ENCODE peak calls at places on chromosome 22, in eight cellular contexts. Z is effector memory CD4-positive, alpha-beta T cell; K is ovary; Y is upper lobe of right lung; J is CD8-positive, alpha-beta memory T cell; O is prostate gland; C is CD8-positive, alpha-beta T cell; L is IMR-90. P is an unnamed sample. For H3K4me1, the result is how much of the 10 kb centered on the place peaks cover.

GRCh38 chr22:50687829-50688228 is 15.2 kb downstream of the SHANK3 start:
- DNase-seq in K (peak), O (no peak), Z (no peak), Y (no peak), J (no peak), L (no peak), C (no peak), P (no peak)

GRCh38 chr22:22815397-22816170 is 72.0 kb upstream of the IGLL5 start:
- DNase-seq in O (no peak), Z (no peak), K (no peak), Y (no peak), J (no peak), L (no peak), C (no peak), P (no peak)

GRCh38 chr22:16917144-16918003 is 90.6 kb downstream of the GAB4 start:
- DNase-seq in C (peak), O (peak), Y (peak), Z (no peak), J (peak), L (peak), K (peak), P (peak)

GRCh38 chr22:44664149-44664548 is 37.9 kb upstream of the PRR5 start:
- DNase-seq in Y (no peak), J (peak), O (no peak), C (peak), Z (peak), K (no peak), L (peak), P (peak)

GRCh38 chr22:30878516-30879365 is 89.8 kb downstream of the MORC2 start:
- DNase-seq in O (no peak), J (no peak), C (no peak), Z (no peak), L (no peak), K (no peak), Y (peak), P (no peak)

GRCh38 chr22:40387758-40388157 is 17.4 kb downstream of the SGSM3 start:
- DNase-seq in K (no peak), O (peak), Z (no peak), J (no peak), C (no peak), Y (no peak), L (no peak), P (no peak)

GRCh38 chr22:45064313-45065268 is 54.8 kb upstream of the PHF21B start:
- DNase-seq in Z (no peak), C (peak), O (no peak), Y (no peak), J (no peak), K (no peak), L (peak), P (no peak)

GRCh38 chr22:17984114-17984513 is 40.2 kb downstream of the MICAL3 start:
- DNase-seq in J (no peak), K (no peak), L (no peak), C (no peak), O (no peak), Z (no peak), Y (no peak), P (no peak)

GRCh38 chr22:30871391-30872281 is 96.9 kb downstream of the MORC2 start:
- DNase-seq in O (no peak), L (no peak), C (no peak), J (no peak), Y (peak), Z (no peak), K (peak), P (no peak)

GRCh38 chr22:44537016-44537936 is 39.2 kb upstream of the RTL6 start:
- DNase-seq in Z (no peak), Y (peak), J (no peak), L (no peak), O (no peak), K (no peak), C (no peak), P (no peak)

GRCh38 chr22:34736081-34736480 is 329.9 kb upstream of the ISX start:
- DNase-seq in K (no peak), Z (no peak), C (no peak), L (no peak), Y (no peak), O (no peak), J (no peak), P (no peak)

GRCh38 chr22:22604326-22605073 is 39.9 kb upstream of the GGTLC2 start:
- DNase-seq in O (no peak), J (no peak), Z (no peak), Y (no peak), K (no peak), L (no peak), C (no peak), P (no peak)

GRCh38 chr22:17086301-17086700 is 1.5 kb downstream of the IL17RA start:
- DNase-seq in Z (no peak), L (no peak), Y (peak), C (no peak), J (peak), K (no peak), O (no peak), P (no peak)

GRCh38 chr22:49667236-49667635 is 160.4 kb downstream of the BRD1 start:
- DNase-seq in Z (no peak), L (no peak), C (no peak), J (peak), O (no peak), Y (peak), K (no peak), P (no peak)

GRCh38 chr22:44182591-44183588 is 2.2 kb downstream of the PARVG start:
- DNase-seq in K (no peak), O (no peak), L (no peak), C (peak), Z (peak), Y (peak), J (peak), P (peak)

GRCh38 chr22:32202539-32203180 is 2.2 kb downstream of the RFPL2 start:
- DNase-seq in C (no peak), J (no peak), Z (no peak), O (peak), Y (peak), K (no peak), L (peak), P (peak)

GRCh38 chr22:22614065-22614464 is 30.3 kb upstream of the GGTLC2 start:
- DNase-seq in J (no peak), K (no peak), C (no peak), L (no peak), Y (no peak), Z (no peak), O (no peak), P (no peak)

GRCh38 chr22:20259336-20259705 is 8.8 kb downstream of the RTN4R start:
- DNase-seq in Z (no peak), O (no peak), K (no peak), L (no peak), C (no peak), Y (no peak), J (no peak), P (no peak)

GRCh38 chr22:26443901-26444300 is 14.8 kb downstream of the ASPHD2 start:
- DNase-seq in L (no peak), Z (no peak), J (no peak), Y (no peak), K (no peak), O (no peak), C (no peak), P (no peak)

GRCh38 chr22:29992341-29993275 is 87.7 kb upstream of the HORMAD2 start:
- DNase-seq in O (peak), J (no peak), C (no peak), Z (no peak), K (no peak), Y (no peak), L (peak), P (no peak)

GRCh38 chr22:33329398-33329797 is 271.2 kb upstream of the SYN3 start:
- DNase-seq in K (no peak), O (no peak), Y (no peak), C (no peak), Z (no peak), L (no peak), J (no peak), P (no peak)

GRCh38 chr22:33330534-33330933 is 272.4 kb upstream of the SYN3 start:
- DNase-seq in Y (no peak), L (no peak), K (no peak), J (no peak), O (no peak), Z (no peak), C (no peak), P (no peak)

GRCh38 chr22:33331017-33331416 is 272.8 kb upstream of the SYN3 start:
- DNase-seq in Z (no peak), J (no peak), C (no peak), K (no peak), O (no peak), Y (no peak), L (no peak), P (no peak)

GRCh38 chr22:33335611-33336279 is 277.6 kb upstream of the SYN3 start:
- DNase-seq in C (no peak), J (no peak), O (no peak), L (no peak), Y (no peak), Z (no peak), K (no peak), P (no peak)

GRCh38 chr22:33332538-33332937 is 274.4 kb upstream of the SYN3 start:
- DNase-seq in C (no peak), J (no peak), Y (no peak), Z (no peak), L (no peak), O (no peak), K (no peak), P (no peak)
- H3K4me1 ChIP-seq in C (under half), J (under half), Y (under half), Z (under half), L (under half), O (under half), K (under half), P (under half)

GRCh38 chr22:39147335-39148023 is 5.0 kb downstream of the CBX7 start:
- DNase-seq in Y (peak), O (no peak), L (no peak), K (no peak), C (no peak), Z (no peak), J (no peak), P (no peak)

GRCh38 chr22:39146256-39147101 is 6.0 kb downstream of the CBX7 start:
- DNase-seq in Z (no peak), Y (peak), O (no peak), L (no peak), C (no peak), J (no peak), K (no peak), P (no peak)

GRCh38 chr22:39149915-39150847 is 2.3 kb downstream of the CBX7 start:
- DNase-seq in J (no peak), Y (peak), C (no peak), O (no peak), K (peak), L (no peak), Z (no peak), P (no peak)

GRCh38 chr22:39148727-39149535 is 3.5 kb downstream of the CBX7 start:
- DNase-seq in C (peak), O (no peak), L (no peak), J (peak), Z (peak), Y (peak), K (peak), P (peak)

GRCh38 chr22:39148024-39148726 is 4.3 kb downstream of the CBX7 start:
- DNase-seq in Z (no peak), O (no peak), K (no peak), L (no peak), J (no peak), Y (peak), C (no peak), P (no peak)
- H3K27ac ChIP-seq in Z (peak), O (peak), K (peak), L (no peak), J (peak), Y (peak), C (peak), P (peak)

DNA sequence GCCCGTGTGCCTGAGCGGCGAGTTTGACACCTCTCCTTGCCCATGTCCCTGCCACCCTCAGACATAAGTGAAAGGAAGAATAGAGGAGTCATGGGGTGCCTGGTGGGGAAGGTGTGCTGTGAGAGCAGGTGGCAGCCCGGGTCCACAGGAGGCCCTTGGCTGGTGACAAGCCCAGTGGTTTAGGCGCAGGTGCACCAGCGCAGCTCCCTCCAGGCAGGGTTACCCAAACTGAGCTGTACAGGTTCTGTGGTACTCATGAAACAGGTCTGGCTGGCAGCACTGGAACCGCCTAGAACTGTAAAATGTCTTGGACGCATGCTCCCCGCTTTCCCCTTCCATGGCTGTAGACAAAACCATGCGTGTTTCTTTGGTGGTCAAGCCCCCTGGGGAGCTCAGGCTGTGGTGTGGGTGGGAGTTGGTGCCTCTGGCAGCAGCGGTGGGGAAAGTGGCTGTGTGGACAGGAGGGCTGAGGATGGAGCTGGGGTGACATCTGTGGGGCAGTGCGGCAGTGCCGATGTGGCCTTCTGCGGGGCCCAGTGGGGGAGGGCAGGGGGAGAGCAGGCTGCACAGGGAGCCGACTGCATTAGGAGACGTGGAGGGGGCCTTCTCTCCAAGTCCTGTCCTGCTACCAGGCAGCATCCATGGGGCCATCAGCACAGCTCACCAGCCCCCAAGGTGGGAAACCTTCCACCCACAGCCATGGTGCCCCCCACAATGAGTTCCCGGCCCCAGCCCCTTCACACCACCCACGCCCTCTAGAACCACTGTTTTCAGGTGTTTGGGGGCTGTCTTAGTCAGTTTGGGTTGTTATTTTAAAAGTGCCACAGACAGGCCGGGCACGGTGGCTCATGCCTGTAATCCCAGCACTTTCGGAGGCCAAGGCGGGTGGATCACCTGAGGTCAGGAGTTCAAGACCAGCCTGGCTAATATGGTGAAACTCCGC is 5.6 kb upstream of the GTSE1 start:
- DNase-seq in J (no peak), Y (no peak), O (no peak), Z (no peak), C (no peak), L (no peak), K (no peak), P (no peak)
- H3K4me3 ChIP-seq in J (no peak), Y (no peak), O (no peak), Z (no peak), C (no peak), L (no peak), K (no peak), P (no peak)

GRCh38 chr22:42439821-42440674 is 7.8 kb upstream of the NFAM1 start:
- DNase-seq in J (no peak), K (peak), Y (peak), O (no peak), L (peak), C (no peak), Z (no peak), P (no peak)
- H3K4me1 ChIP-seq in J (under half), K (under half), Y (under half), O (under half), L (under half), C (under half), Z (under half), P (under half)

DNA sequence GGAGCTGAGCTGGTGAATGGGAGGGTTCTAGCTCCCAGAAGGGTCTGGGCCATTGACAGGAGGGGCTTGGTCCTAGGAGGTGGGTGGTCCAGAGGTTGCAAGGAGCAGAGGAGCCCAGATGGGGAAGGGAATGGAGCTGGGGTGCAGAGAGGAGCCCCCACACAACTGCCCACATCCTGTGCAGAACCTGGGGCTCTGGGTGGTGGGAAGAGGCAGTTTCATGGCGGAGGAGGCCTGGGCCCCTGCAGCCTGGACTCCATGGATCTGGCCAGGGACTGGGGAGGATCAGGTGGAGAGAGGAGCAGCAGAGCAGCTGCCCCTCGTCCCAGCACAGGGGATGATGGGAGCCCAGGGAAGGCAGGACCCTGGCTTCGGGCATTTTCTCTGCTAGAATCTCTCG is 963 bp upstream of the ADORA2A start:
- DNase-seq in Z (no peak), L (no peak), O (no peak), C (no peak), Y (no peak), J (no peak), K (no peak), P (no peak)
- H3K27ac ChIP-seq in Z (peak), L (no peak), O (no peak), C (peak), Y (peak), J (peak), K (no peak), P (no peak)

GRCh38 chr22:21567456-21568206 is at the start of gene UBE2L3:
- DNase-seq in Z (peak), K (peak), Y (peak), L (peak), C (peak), J (peak), O (peak), P (peak)

GRCh38 chr22:21569459-21570161 is 2.1 kb downstream of the UBE2L3 start:
- DNase-seq in Y (no peak), J (no peak), K (no peak), Z (no peak), O (no peak), L (no peak), C (no peak), P (no peak)

GRCh38 chr22:21571679-21572078 is 4.2 kb downstream of the UBE2L3 start:
- DNase-seq in K (no peak), L (no peak), Y (no peak), C (no peak), Z (no peak), O (no peak), J (no peak), P (no peak)

GRCh38 chr22:21568207-21569075 is 927 bp downstream of the UBE2L3 start:
- DNase-seq in C (peak), K (no peak), Z (no peak), L (peak), Y (peak), O (peak), J (no peak), P (peak)

DNA sequence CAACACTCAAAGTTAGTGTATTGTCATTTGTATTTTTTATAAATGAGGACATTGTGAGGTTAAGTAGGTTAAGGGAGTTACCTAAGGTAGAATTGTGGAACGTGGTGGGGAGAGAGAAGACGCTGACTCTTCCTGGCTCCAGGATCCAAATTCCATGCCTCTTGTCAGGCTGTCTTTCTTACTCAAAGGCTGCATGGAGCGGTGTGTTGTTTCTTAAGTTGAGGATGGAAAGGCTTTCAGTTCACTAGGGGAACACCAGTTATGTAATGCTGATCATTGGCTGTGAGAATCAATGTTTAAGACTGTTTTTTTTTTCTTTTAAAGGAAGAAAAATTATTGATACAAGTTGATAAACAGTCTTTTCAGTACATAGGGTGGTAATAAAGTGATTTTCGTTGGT is 2.9 kb downstream of the UBE2L3 start:
- DNase-seq in J (no peak), Y (no peak), Z (no peak), K (no peak), C (no peak), O (no peak), L (no peak), P (no peak)
- H3K4me3 ChIP-seq in J (no peak), Y (no peak), Z (no peak), K (no peak), C (no peak), O (no peak), L (no peak), P (no peak)

GRCh38 chr22:47072642-47072967 is 310.2 kb downstream of the TBC1D22A start:
- DNase-seq in O (no peak), K (no peak), J (no peak), L (no peak), Y (no peak), Z (no peak), C (no peak), P (no peak)

GRCh38 chr22:47071078-47071811 is 308.8 kb downstream of the TBC1D22A start:
- DNase-seq in L (no peak), C (no peak), Z (no peak), J (no peak), K (no peak), Y (no peak), O (no peak), P (no peak)

GRCh38 chr22:47075568-47075967 is 313.1 kb downstream of the TBC1D22A start:
- DNase-seq in J (no peak), C (no peak), K (no peak), L (no peak), Z (no peak), O (no peak), Y (no peak), P (no peak)

GRCh38 chr22:47071812-47072641 is 309.6 kb downstream of the TBC1D22A start:
- DNase-seq in O (no peak), C (no peak), K (no peak), J (no peak), Z (no peak), Y (no peak), L (no peak), P (no peak)

DNA sequence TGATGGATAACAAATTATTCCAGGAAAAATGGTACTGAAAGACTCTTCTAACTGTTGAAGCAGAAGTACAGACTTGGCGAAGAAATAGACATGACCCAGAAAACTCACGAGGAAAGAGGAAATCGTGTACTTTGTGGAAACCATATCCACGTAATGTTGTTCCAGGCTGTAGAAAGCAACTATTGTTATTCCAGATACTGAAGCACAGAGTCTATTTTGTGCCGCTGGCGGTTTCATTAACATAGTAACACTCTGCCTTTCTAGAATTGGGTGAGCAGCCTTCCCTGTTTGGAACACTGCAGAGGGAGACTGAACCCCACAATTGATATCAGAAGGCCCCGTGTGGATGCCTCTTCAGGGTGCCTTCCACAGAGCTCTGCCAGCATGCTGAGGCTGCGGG is 310.7 kb downstream of the TBC1D22A start:
- DNase-seq in Y (no peak), L (no peak), C (no peak), Z (no peak), O (no peak), J (no peak), K (no peak), P (no peak)
- H3K4me1 ChIP-seq in Y (under half), L (under half), C (under half), Z (under half), O (under half), J (under half), K (under half), P (under half)

GRCh38 chr22:43099095-43099494 is 9.9 kb upstream of the TTLL1 start:
- DNase-seq in K (no peak), Y (no peak), J (no peak), Z (no peak), O (no peak), L (no peak), C (no peak), P (peak)
- H3K27ac ChIP-seq in K (no peak), Y (no peak), J (no peak), Z (no peak), O (no peak), L (no peak), C (no peak), P (no peak)